ENCODE peak calls at places on chromosomes 11 and 22, in eight cellular contexts. One of them, this sample, is unnamed.
A peak's percentile ranks its signal among the peaks of the same experiment; 100 is the strongest.

GRCh38 chr11:35165416-35166368 is 26.7 kb downstream of the CD44 start:
- DNase-seq in adrenal gland: no peak
- DNase-seq in heart right ventricle: peak; percentile 43
- DNase-seq in thoracic aorta: no peak
- DNase-seq in fibroblast of lung: peak; percentile 78
- DNase-seq in GM23248: peak; percentile 88
- DNase-seq in right lobe of liver: no peak
- DNase-seq in right atrium auricular region: no peak
- DNase-seq in this sample: no peak

GRCh38 chr11:103863497-103863896 is 172.9 kb upstream of the DDI1 start:
- DNase-seq in adrenal gland: no peak
- DNase-seq in heart right ventricle: no peak
- DNase-seq in thoracic aorta: no peak
- DNase-seq in fibroblast of lung: peak; percentile 61
- DNase-seq in GM23248: peak; percentile 67
- DNase-seq in right lobe of liver: no peak
- DNase-seq in right atrium auricular region: no peak
- DNase-seq in this sample: no peak

GRCh38 chr11:112355726-112356125 is 95.1 kb upstream of the PLET1 start:
- DNase-seq in adrenal gland: peak; percentile 81
- DNase-seq in heart right ventricle: no peak
- DNase-seq in thoracic aorta: no peak
- DNase-seq in fibroblast of lung: peak; percentile 12
- DNase-seq in GM23248: peak; percentile 38
- DNase-seq in right lobe of liver: no peak
- DNase-seq in right atrium auricular region: no peak
- DNase-seq in this sample: no peak

GRCh38 chr11:13215157-13215556 is 62.4 kb upstream of the BMAL1 start:
- DNase-seq in adrenal gland: no peak
- DNase-seq in heart right ventricle: no peak
- DNase-seq in thoracic aorta: no peak
- DNase-seq in fibroblast of lung: peak; percentile 88
- DNase-seq in GM23248: peak; percentile 91
- DNase-seq in right lobe of liver: no peak
- DNase-seq in right atrium auricular region: no peak
- DNase-seq in this sample: no peak

GRCh38 chr11:102864724-102865123 is 10.1 kb downstream of the MMP12 start:
- DNase-seq in adrenal gland: no peak
- DNase-seq in heart right ventricle: no peak
- DNase-seq in thoracic aorta: no peak
- DNase-seq in fibroblast of lung: no peak
- DNase-seq in GM23248: no peak
- DNase-seq in right lobe of liver: no peak
- DNase-seq in right atrium auricular region: no peak
- DNase-seq in this sample: no peak

GRCh38 chr11:72792437-72793021 is 1.3 kb downstream of the STARD10 start:
- DNase-seq in adrenal gland: no peak
- DNase-seq in heart right ventricle: no peak
- DNase-seq in thoracic aorta: no peak
- DNase-seq in fibroblast of lung: no peak
- DNase-seq in GM23248: no peak
- DNase-seq in right lobe of liver: no peak
- DNase-seq in right atrium auricular region: no peak
- DNase-seq in this sample: no peak

GRCh38 chr11:117172678-117173421 is 5.7 kb upstream of the SIDT2 start:
- DNase-seq in adrenal gland: no peak
- DNase-seq in heart right ventricle: no peak
- DNase-seq in thoracic aorta: no peak
- DNase-seq in fibroblast of lung: no peak
- DNase-seq in GM23248: no peak
- DNase-seq in right lobe of liver: peak; percentile 20
- DNase-seq in right atrium auricular region: no peak
- DNase-seq in this sample: no peak

GRCh38 chr22:31451709-31452571 is 37.7 kb downstream of the EIF4ENIF1 start:
- DNase-seq in adrenal gland: no peak
- DNase-seq in heart right ventricle: no peak
- DNase-seq in thoracic aorta: no peak
- DNase-seq in fibroblast of lung: peak; percentile 59
- DNase-seq in GM23248: peak; percentile 73
- DNase-seq in right lobe of liver: no peak
- DNase-seq in right atrium auricular region: no peak
- DNase-seq in this sample: no peak

DNA sequence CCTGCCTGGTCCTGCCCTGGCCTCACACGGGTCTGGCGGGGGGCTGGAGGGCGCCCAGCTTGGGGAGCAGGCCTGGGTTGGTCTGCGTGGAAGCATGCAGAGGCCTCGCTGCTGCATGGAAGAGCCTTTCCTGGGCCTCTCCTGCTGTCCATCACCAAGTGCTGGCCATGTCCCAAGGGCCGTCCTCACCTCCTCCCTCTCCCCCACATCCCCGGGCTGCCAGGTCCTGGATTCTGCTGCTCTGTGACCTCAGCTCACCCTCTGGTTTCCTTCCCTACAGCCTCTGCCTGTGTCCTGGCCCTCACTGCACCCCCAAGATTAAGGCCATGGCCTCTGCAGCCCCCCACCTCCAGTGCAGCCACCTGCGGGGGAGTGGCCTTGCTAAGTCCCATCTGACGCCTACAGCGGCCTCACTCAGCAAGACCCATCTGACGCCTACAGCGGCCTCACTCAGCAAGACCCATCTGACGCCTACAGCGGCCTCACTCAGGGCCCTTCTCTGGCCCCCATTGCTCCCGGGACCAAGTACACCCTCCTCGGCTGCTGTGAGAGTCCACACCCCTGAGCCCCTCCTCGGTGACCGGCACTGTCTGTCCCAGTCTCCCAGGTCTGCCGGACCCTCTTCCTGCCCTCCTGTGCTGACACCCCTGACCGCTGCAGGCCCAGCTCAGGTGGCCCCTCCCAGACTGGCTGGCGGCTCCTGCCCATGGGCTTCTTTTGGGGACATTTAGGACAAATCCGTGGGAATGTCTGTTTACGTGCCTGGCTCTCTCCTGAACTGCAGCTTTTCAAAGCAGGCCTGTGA is 119.5 kb upstream of the B3GAT1 start:
- DNase-seq in adrenal gland: no peak
- DNase-seq in heart right ventricle: peak; percentile 18
- DNase-seq in thoracic aorta: no peak
- DNase-seq in fibroblast of lung: no peak
- DNase-seq in GM23248: no peak
- DNase-seq in right lobe of liver: no peak
- DNase-seq in right atrium auricular region: peak; percentile 28
- DNase-seq in this sample: no peak
- H3K27ac ChIP-seq in adrenal gland: no peak overlapping the region
- H3K27ac ChIP-seq in heart right ventricle: no peak overlapping the region
- H3K27ac ChIP-seq in thoracic aorta: no peak overlapping the region
- H3K27ac ChIP-seq in fibroblast of lung: no peak overlapping the region
- H3K27ac ChIP-seq in GM23248: no peak overlapping the region
- H3K27ac ChIP-seq in right lobe of liver: no peak overlapping the region
- H3K27ac ChIP-seq in right atrium auricular region: no peak overlapping the region
- H3K27ac ChIP-seq in this sample: no peak overlapping the region

GRCh38 chr22:19110064-19110458 is 12.2 kb downstream of the DGCR2 start:
- DNase-seq in adrenal gland: no peak
- DNase-seq in heart right ventricle: no peak
- DNase-seq in thoracic aorta: no peak
- DNase-seq in fibroblast of lung: no peak
- DNase-seq in GM23248: no peak
- DNase-seq in right lobe of liver: no peak
- DNase-seq in right atrium auricular region: no peak
- DNase-seq in this sample: no peak

GRCh38 chr22:19108807-19109197 is 13.4 kb downstream of the DGCR2 start:
- DNase-seq in adrenal gland: no peak
- DNase-seq in heart right ventricle: no peak
- DNase-seq in thoracic aorta: no peak
- DNase-seq in fibroblast of lung: no peak
- DNase-seq in GM23248: no peak
- DNase-seq in right lobe of liver: no peak
- DNase-seq in right atrium auricular region: no peak
- DNase-seq in this sample: no peak

GRCh38 chr22:19111140-19111539 is 11.1 kb downstream of the DGCR2 start:
- DNase-seq in adrenal gland: no peak
- DNase-seq in heart right ventricle: no peak
- DNase-seq in thoracic aorta: no peak
- DNase-seq in fibroblast of lung: no peak
- DNase-seq in GM23248: no peak
- DNase-seq in right lobe of liver: no peak
- DNase-seq in right atrium auricular region: no peak
- DNase-seq in this sample: no peak

GRCh38 chr22:19107730-19108074 is 14.5 kb downstream of the DGCR2 start:
- DNase-seq in adrenal gland: no peak
- DNase-seq in heart right ventricle: no peak
- DNase-seq in thoracic aorta: no peak
- DNase-seq in fibroblast of lung: no peak
- DNase-seq in GM23248: no peak
- DNase-seq in right lobe of liver: no peak
- DNase-seq in right atrium auricular region: no peak
- DNase-seq in this sample: no peak

DNA sequence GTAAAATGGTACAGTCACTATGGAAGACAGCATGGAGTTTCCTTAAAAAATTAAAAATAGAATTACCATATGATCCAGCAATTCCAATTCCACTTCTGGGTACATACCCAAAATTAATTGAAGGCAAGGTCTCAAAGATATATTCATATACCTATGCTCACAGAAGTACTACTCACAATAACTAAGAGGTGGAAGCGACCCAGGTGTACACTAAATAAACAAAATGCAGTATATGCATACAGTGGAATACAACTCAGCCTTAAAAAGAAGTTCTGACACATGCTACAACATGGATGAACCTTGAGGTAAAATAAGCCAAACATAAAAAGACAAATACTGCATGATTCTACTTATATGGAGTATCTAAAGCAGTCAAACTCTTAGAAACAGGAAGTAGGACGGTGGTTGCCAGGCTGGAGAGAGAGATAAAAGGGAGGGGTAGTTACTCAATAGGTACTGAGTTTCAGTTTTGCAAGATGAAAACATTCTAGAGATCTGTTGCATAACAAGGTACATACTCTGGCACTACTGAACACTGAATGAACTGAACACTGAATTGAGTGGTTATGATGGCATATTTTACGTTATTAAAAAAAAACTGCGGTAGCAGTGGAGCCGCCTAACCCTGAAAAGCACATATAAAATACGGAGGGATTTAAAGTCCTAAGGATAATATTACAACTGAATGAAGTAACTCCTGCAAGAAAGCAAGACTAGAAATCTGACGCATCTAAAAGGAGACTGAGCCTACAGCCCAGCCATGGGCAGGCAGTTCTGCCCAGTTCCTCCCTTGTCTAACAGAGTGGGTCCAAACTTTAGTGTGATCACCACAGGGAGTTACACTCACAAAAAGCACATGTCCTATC is 12.8 kb downstream of the DGCR2 start:
- DNase-seq in adrenal gland: peak; percentile 53
- DNase-seq in heart right ventricle: no peak
- DNase-seq in thoracic aorta: no peak
- DNase-seq in fibroblast of lung: peak; percentile 48
- DNase-seq in GM23248: peak; percentile 65
- DNase-seq in right lobe of liver: no peak
- DNase-seq in right atrium auricular region: no peak
- DNase-seq in this sample: no peak
- H3K4me3 ChIP-seq in adrenal gland: no peak overlapping the region
- H3K4me3 ChIP-seq in heart right ventricle: no peak overlapping the region
- H3K4me3 ChIP-seq in thoracic aorta: peak overlapping the region; percentile 31
- H3K4me3 ChIP-seq in fibroblast of lung: no peak overlapping the region
- H3K4me3 ChIP-seq in GM23248: no peak overlapping the region
- H3K4me3 ChIP-seq in right lobe of liver: no peak overlapping the region
- H3K4me3 ChIP-seq in right atrium auricular region: no peak overlapping the region
- H3K4me3 ChIP-seq in this sample: no peak overlapping the region

DNA sequence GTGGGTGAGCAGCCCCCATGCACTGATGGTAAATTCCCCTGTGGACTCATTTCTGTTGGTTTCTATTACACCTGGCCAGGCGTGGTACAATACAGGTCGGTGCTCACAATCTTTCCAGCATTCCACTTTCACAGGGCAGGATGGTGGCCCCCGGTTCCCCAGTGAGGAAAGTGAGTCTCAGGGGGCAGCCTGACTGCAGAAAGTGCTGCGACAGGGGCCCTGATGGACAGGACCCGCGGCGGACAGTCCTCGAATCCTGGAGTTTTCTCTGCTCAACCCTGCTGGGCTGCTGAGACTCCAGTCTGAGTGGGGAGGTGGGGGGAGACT is 3.1 kb upstream of the PGGHG start:
- DNase-seq in adrenal gland: no peak
- DNase-seq in heart right ventricle: peak; percentile 2
- DNase-seq in thoracic aorta: no peak
- DNase-seq in fibroblast of lung: no peak
- DNase-seq in GM23248: no peak
- DNase-seq in right lobe of liver: no peak
- DNase-seq in right atrium auricular region: no peak
- DNase-seq in this sample: no peak
- H3K4me1 ChIP-seq in adrenal gland: no peaks in the 10 kb centered on the region
- H3K4me1 ChIP-seq in heart right ventricle: peaks cover 19% of the 10 kb centered on the region
- H3K4me1 ChIP-seq in thoracic aorta: peaks cover 28% of the 10 kb centered on the region
- H3K4me1 ChIP-seq in fibroblast of lung: no peaks in the 10 kb centered on the region
- H3K4me1 ChIP-seq in GM23248: no peaks in the 10 kb centered on the region
- H3K4me1 ChIP-seq in right lobe of liver: no peaks in the 10 kb centered on the region
- H3K4me1 ChIP-seq in right atrium auricular region: peaks cover 23% of the 10 kb centered on the region
- H3K4me1 ChIP-seq in this sample: peaks cover 11% of the 10 kb centered on the region

GRCh38 chr22:42644422-42645340 is 4.3 kb upstream of the ATP5MGL start:
- DNase-seq in adrenal gland: peak; percentile 60
- DNase-seq in heart right ventricle: peak; percentile 80
- DNase-seq in thoracic aorta: no peak
- DNase-seq in fibroblast of lung: peak; percentile 36
- DNase-seq in GM23248: peak; percentile 73
- DNase-seq in right lobe of liver: no peak
- DNase-seq in right atrium auricular region: peak; percentile 75
- DNase-seq in this sample: no peak

GRCh38 chr22:42643632-42644421 is 3.4 kb upstream of the ATP5MGL start:
- DNase-seq in adrenal gland: peak; percentile 64
- DNase-seq in heart right ventricle: no peak
- DNase-seq in thoracic aorta: no peak
- DNase-seq in fibroblast of lung: no peak
- DNase-seq in GM23248: no peak
- DNase-seq in right lobe of liver: no peak
- DNase-seq in right atrium auricular region: no peak
- DNase-seq in this sample: no peak

GRCh38 chr22:42639541-42640241 is 710 bp downstream of the ATP5MGL start:
- DNase-seq in adrenal gland: no peak
- DNase-seq in heart right ventricle: no peak
- DNase-seq in thoracic aorta: no peak
- DNase-seq in fibroblast of lung: peak; percentile 57
- DNase-seq in GM23248: peak; percentile 30
- DNase-seq in right lobe of liver: no peak
- DNase-seq in right atrium auricular region: no peak
- DNase-seq in this sample: no peak

GRCh38 chr22:42642801-42643631 is 2.6 kb upstream of the ATP5MGL start:
- DNase-seq in adrenal gland: no peak
- DNase-seq in heart right ventricle: no peak
- DNase-seq in thoracic aorta: no peak
- DNase-seq in fibroblast of lung: no peak
- DNase-seq in GM23248: no peak
- DNase-seq in right lobe of liver: no peak
- DNase-seq in right atrium auricular region: no peak
- DNase-seq in this sample: no peak

DNA sequence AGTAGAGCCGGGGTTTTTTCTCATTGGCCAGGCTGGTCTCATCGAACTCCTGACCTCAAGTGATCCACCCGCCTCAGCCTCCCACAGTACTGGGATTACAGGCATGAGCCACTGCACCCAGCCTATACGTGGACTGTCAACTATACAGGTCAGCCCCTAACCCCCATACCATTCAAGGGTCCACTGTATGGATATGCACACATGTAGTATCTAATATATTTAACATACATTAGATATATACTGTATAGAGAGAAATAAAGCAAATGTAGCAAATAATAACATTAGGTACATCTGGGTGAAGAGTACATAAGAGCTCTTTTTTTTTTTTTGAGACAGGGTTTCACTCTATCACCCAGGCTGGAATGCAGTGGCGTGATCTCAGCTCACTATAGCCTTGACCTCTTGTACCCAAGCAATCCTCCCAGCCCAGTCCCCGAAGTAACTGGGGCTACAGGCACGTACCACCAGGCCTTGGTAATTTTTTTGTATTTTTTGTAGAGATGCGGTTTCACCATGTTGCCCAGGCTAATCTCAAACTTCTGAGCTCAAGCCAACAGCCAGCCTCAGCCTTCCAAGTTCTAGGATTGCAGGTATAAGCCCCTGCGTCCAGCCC is 1.5 kb upstream of the ATP5MGL start:
- DNase-seq in adrenal gland: peak; percentile 62
- DNase-seq in heart right ventricle: no peak
- DNase-seq in thoracic aorta: no peak
- DNase-seq in fibroblast of lung: no peak
- DNase-seq in GM23248: no peak
- DNase-seq in right lobe of liver: no peak
- DNase-seq in right atrium auricular region: no peak
- DNase-seq in this sample: no peak
- H3K27ac ChIP-seq in adrenal gland: peak overlapping the region; percentile 57
- H3K27ac ChIP-seq in heart right ventricle: no peak overlapping the region
- H3K27ac ChIP-seq in thoracic aorta: no peak overlapping the region
- H3K27ac ChIP-seq in fibroblast of lung: peak overlapping the region; percentile 32
- H3K27ac ChIP-seq in GM23248: no peak overlapping the region
- H3K27ac ChIP-seq in right lobe of liver: peak overlapping the region; percentile 29
- H3K27ac ChIP-seq in right atrium auricular region: peak overlapping the region; percentile 96
- H3K27ac ChIP-seq in this sample: no peak overlapping the region

This sample was measured in iPS DF 6.9.